ENCODE peak calls at places on chromosomes 16 and 17, in four cellular contexts. One of them, this sample, is unnamed.

GRCh38 chr16:10122026-10122425 is 60.2 kb downstream of the GRIN2A start:
- DNase-seq in esophagus muscularis mucosa: no peak
- DNase-seq in A549: no peak
- DNase-seq in adrenal gland: no peak
- DNase-seq in this sample: no peak

GRCh38 chr17:48555616-48556533 is 11.0 kb upstream of the HOXB2 start:
- DNase-seq in A549: peak
- DNase-seq in esophagus muscularis mucosa: no peak
- DNase-seq in adrenal gland: no peak
- DNase-seq in this sample: no peak

GRCh38 chr17:76077582-76078110 is 1.3 kb upstream of the ZACN start:
- DNase-seq in A549: no peak
- DNase-seq in adrenal gland: no peak
- DNase-seq in esophagus muscularis mucosa: no peak
- DNase-seq in this sample: no peak

GRCh38 chr17:38912221-38912813 is 13.1 kb upstream of the LASP1NB start:
- DNase-seq in esophagus muscularis mucosa: no peak
- DNase-seq in A549: no peak
- DNase-seq in adrenal gland: peak
- DNase-seq in this sample: peak

GRCh38 chr17:1123397-1124237 is 56.2 kb downstream of the ABR start:
- DNase-seq in esophagus muscularis mucosa: no peak
- DNase-seq in A549: no peak
- DNase-seq in adrenal gland: no peak
- DNase-seq in this sample: no peak

GRCh38 chr16:49312389-49312990 is 30.9 kb upstream of the CBLN1 start:
- DNase-seq in A549: no peak
- DNase-seq in adrenal gland: no peak
- DNase-seq in esophagus muscularis mucosa: no peak
- DNase-seq in this sample: no peak

GRCh38 chr17:67044016-67044772 is at the start of gene CACNG1:
- DNase-seq in esophagus muscularis mucosa: no peak
- DNase-seq in adrenal gland: peak
- DNase-seq in A549: no peak
- DNase-seq in this sample: no peak

GRCh38 chr17:9824094-9824493 is 1.6 kb upstream of the GLP2R start:
- DNase-seq in esophagus muscularis mucosa: no peak
- DNase-seq in A549: peak
- DNase-seq in adrenal gland: no peak
- DNase-seq in this sample: no peak

GRCh38 chr17:63848834-63849689 is 6.6 kb upstream of the SMARCD2 start:
- DNase-seq in A549: peak
- DNase-seq in esophagus muscularis mucosa: peak
- DNase-seq in adrenal gland: peak
- DNase-seq in this sample: peak

GRCh38 chr16:28042856-28043255 is 20.7 kb downstream of the GSG1L start:
- DNase-seq in esophagus muscularis mucosa: no peak
- DNase-seq in adrenal gland: no peak
- DNase-seq in A549: no peak
- DNase-seq in this sample: no peak

GRCh38 chr17:31068291-31068690 is 26.5 kb upstream of the NF1 start:
- DNase-seq in adrenal gland: no peak
- DNase-seq in A549: peak
- DNase-seq in esophagus muscularis mucosa: no peak
- DNase-seq in this sample: no peak

GRCh38 chr17:51076821-51077220 is 43.8 kb downstream of the SPAG9 start:
- DNase-seq in adrenal gland: no peak
- DNase-seq in A549: no peak
- DNase-seq in esophagus muscularis mucosa: no peak
- DNase-seq in this sample: no peak

GRCh38 chr17:614637-615546 is 99.7 kb downstream of the VPS53 start:
- DNase-seq in esophagus muscularis mucosa: no peak
- DNase-seq in A549: no peak
- DNase-seq in adrenal gland: peak
- DNase-seq in this sample: no peak

GRCh38 chr16:87666919-87667318 is 64.6 kb downstream of the JPH3 start:
- DNase-seq in adrenal gland: no peak
- DNase-seq in A549: no peak
- DNase-seq in esophagus muscularis mucosa: no peak
- DNase-seq in this sample: no peak

GRCh38 chr17:65550075-65550635 is 11.3 kb downstream of the AXIN2 start:
- DNase-seq in adrenal gland: no peak
- DNase-seq in esophagus muscularis mucosa: no peak
- DNase-seq in A549: no peak
- DNase-seq in this sample: no peak

GRCh38 chr16:85514601-85515318 is 98.4 kb upstream of the GSE1 start:
- DNase-seq in esophagus muscularis mucosa: no peak
- DNase-seq in A549: peak
- DNase-seq in adrenal gland: peak
- DNase-seq in this sample: peak

GRCh38 chr17:396788-397187 is 44.2 kb upstream of the RPH3AL start:
- DNase-seq in adrenal gland: no peak
- DNase-seq in esophagus muscularis mucosa: no peak
- DNase-seq in A549: no peak
- DNase-seq in this sample: no peak

GRCh38 chr17:35448214-35448898 is at the start of gene SLFN13:
- DNase-seq in adrenal gland: peak
- DNase-seq in esophagus muscularis mucosa: no peak
- DNase-seq in A549: peak
- DNase-seq in this sample: peak

GRCh38 chr17:2435181-2435741 is 34.4 kb upstream of the MNT start:
- DNase-seq in esophagus muscularis mucosa: no peak
- DNase-seq in A549: no peak
- DNase-seq in adrenal gland: no peak
- DNase-seq in this sample: no peak

GRCh38 chr16:72291531-72291981 is 119.6 kb upstream of the PMFBP1 start:
- DNase-seq in adrenal gland: peak
- DNase-seq in A549: peak
- DNase-seq in esophagus muscularis mucosa: no peak
- DNase-seq in this sample: no peak

GRCh38 chr17:628507-628941 is 86.1 kb downstream of the VPS53 start:
- DNase-seq in adrenal gland: no peak
- DNase-seq in esophagus muscularis mucosa: no peak
- DNase-seq in A549: no peak
- DNase-seq in this sample: no peak

GRCh38 chr17:75087558-75088453 is at the start of gene SLC16A5:
- DNase-seq in A549: peak
- DNase-seq in adrenal gland: peak
- DNase-seq in esophagus muscularis mucosa: peak
- DNase-seq in this sample: peak

GRCh38 chr16:28069921-28070794 is 6.6 kb upstream of the GSG1L start:
- DNase-seq in adrenal gland: no peak
- DNase-seq in esophagus muscularis mucosa: no peak
- DNase-seq in A549: no peak
- DNase-seq in this sample: no peak

GRCh38 chr17:48160177-48160967 is 52.8 kb downstream of the SNX11 start:
- DNase-seq in adrenal gland: no peak
- DNase-seq in A549: no peak
- DNase-seq in esophagus muscularis mucosa: no peak
- DNase-seq in this sample: no peak

GRCh38 chr16:85151603-85152413 is 39.5 kb upstream of the CIBAR2 start:
- DNase-seq in adrenal gland: peak
- DNase-seq in A549: no peak
- DNase-seq in esophagus muscularis mucosa: peak
- DNase-seq in this sample: peak

GRCh38 chr16:87320510-87321227 is 3.5 kb upstream of the C16orf95 start:
- DNase-seq in adrenal gland: no peak
- DNase-seq in esophagus muscularis mucosa: no peak
- DNase-seq in A549: no peak
- DNase-seq in this sample: no peak

GRCh38 chr16:85652431-85653221 is 36.1 kb downstream of the GINS2 start:
- DNase-seq in A549: peak
- DNase-seq in esophagus muscularis mucosa: peak
- DNase-seq in adrenal gland: peak
- DNase-seq in this sample: no peak

GRCh38 chr17:34756670-34757021 is 177.3 kb downstream of the TMEM132E start:
- DNase-seq in A549: no peak
- DNase-seq in esophagus muscularis mucosa: no peak
- DNase-seq in adrenal gland: peak
- DNase-seq in this sample: peak

GRCh38 chr16:87350681-87351319 is 32.8 kb downstream of the FBXO31 start:
- DNase-seq in adrenal gland: peak
- DNase-seq in esophagus muscularis mucosa: no peak
- DNase-seq in A549: no peak
- DNase-seq in this sample: no peak

GRCh38 chr16:1972490-1972877 is 631 bp downstream of the TBL3 start:
- DNase-seq in A549: no peak
- DNase-seq in adrenal gland: no peak
- DNase-seq in esophagus muscularis mucosa: no peak
- DNase-seq in this sample: no peak

GRCh38 chr16:27498916-27499658 is 50.6 kb downstream of the GTF3C1 start:
- DNase-seq in A549: no peak
- DNase-seq in esophagus muscularis mucosa: no peak
- DNase-seq in adrenal gland: no peak
- DNase-seq in this sample: no peak

GRCh38 chr17:725746-726145 is 6.7 kb upstream of the TLCD3A start:
- DNase-seq in adrenal gland: no peak
- DNase-seq in esophagus muscularis mucosa: no peak
- DNase-seq in A549: no peak
- DNase-seq in this sample: no peak

DNA sequence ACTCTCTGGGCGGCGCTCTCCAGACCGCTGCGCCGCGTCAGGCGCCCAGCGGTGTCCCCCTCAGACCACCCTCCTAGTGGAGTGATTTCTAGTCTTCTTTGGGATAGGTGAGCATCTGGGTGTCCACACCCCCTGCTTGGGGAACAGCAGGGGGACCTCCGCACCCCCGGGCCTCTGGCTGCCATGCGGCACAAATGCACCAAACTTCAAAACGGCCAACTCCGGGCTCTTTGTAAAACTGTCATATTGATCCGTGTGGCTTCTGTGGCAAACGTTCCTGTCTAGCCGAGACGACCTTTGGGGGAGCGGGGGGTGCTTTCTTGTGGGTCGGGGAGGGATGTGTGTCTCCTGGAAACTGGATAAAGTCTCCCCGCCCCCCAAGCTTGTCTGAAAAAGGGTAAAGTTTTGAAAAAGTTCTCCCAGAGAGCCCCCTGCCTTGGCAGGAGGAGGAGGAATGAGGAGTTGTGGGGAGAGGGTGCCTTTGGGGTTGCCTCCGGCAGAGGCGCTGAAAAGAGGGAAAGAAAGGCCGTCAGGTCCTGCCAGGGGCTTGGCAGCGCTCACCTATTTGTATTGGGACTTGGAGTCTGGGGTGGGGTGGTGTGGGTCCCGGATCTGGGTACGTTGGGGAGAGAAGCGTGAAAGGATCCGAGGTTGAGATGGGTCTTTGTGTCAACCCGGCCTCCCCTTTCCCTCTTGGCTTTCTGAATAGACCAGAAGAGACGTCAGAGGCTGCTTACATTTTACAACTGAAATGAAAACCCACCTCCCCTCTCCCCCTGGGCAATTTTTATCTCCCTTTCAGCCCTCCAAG is 2.2 kb upstream of the CHD3 start:
- DNase-seq in adrenal gland: peak
- DNase-seq in A549: peak
- DNase-seq in esophagus muscularis mucosa: no peak
- DNase-seq in this sample: no peak
- TF ChIP-seq CTCF in adrenal gland: no peak
- TF ChIP-seq CTCF in A549: no peak
- TF ChIP-seq CTCF in esophagus muscularis mucosa: no peak
- TF ChIP-seq CTCF in this sample: no peak

DNA sequence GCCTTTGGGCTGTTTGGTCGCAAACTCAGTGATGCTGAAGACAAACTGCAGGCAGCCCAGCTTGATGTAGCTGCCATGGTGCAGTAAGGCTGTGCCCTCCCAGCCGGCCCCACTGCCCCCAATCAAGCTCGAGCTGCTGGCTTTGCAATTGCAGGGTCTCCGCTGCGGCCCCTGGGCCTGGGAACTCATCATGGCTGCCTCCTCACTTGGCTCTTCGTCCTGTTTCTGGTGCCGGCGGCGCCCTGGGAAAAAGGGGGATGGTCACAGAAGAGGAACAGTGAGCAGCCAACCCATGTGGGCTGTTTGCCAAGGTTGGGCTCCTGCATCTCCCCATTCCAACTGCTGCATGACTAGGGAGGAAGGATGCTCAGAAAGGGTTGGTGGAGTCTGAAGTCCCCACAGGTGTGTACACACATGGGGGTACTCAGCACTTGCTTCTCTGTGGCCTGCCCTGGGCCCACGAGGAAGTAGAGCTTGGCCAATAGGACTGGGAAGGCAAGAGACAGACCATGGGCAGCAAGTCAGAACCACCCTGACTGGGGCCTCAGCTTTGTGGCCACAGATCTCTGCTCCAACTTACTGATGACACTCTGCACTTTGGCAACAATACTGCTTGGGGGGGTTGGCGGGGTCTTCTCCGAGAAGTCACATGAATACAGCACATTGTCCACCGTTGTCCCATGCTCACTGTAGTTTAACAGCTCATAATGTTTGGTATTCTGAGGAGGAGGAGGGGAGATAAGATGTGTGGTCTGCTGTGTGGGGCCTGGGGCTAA is 3.6 kb upstream of the DHRS13 start:
- DNase-seq in adrenal gland: no peak
- DNase-seq in A549: no peak
- DNase-seq in esophagus muscularis mucosa: no peak
- DNase-seq in this sample: no peak
- TF ChIP-seq POLR2A in adrenal gland: no peak
- TF ChIP-seq POLR2A in A549: no peak
- TF ChIP-seq POLR2A in esophagus muscularis mucosa: no peak
- TF ChIP-seq POLR2A in this sample: no peak

DNA sequence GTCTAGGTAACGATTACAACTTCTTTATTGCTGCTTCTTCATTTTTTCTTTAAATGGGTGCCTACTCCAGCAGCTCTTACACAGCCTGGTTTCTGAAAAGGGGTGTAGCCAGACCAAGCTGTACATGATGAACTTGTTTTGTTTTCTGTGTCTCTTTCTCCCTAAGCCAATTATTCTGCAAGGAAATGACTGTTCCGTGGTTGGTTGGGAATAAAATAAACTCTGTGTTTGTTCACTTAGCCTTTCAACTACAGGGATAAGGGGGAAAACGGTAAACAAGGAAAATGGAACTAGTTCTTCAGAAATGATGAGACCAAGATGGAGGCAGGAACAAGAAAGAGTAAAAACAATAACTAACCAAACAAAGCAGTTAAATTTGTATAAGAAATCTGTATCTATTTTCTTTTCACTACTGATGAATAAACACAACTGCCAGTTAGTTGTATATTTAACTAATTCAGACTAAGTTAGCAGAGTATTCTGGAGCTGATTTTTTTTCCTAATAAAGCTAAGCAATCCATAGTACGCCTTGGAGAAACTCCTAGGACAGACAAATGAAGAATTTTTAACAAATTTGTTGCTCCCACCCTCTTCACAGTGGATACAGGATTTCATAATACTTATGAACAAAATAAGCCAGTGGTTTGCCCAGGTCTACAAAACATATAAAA is at the start of gene ABCA6:
- DNase-seq in A549: no peak
- DNase-seq in esophagus muscularis mucosa: no peak
- DNase-seq in adrenal gland: no peak
- DNase-seq in this sample: peak
- H3K4me3 ChIP-seq in A549: no peak
- H3K4me3 ChIP-seq in esophagus muscularis mucosa: peak
- H3K4me3 ChIP-seq in adrenal gland: peak
- H3K4me3 ChIP-seq in this sample: no peak

GRCh38 chr16:29811170-29811895 is 660 bp upstream of the PRRT2 start:
- DNase-seq in A549: peak
- DNase-seq in adrenal gland: peak
- DNase-seq in esophagus muscularis mucosa: peak
- DNase-seq in this sample: peak
- TF ChIP-seq CTCF in A549: no peak
- TF ChIP-seq CTCF in adrenal gland: no peak
- TF ChIP-seq CTCF in esophagus muscularis mucosa: no peak
- TF ChIP-seq CTCF in this sample: no peak

GRCh38 chr17:32265192-32265895 is at the start of gene RHBDL3:
- DNase-seq in A549: no peak
- DNase-seq in esophagus muscularis mucosa: no peak
- DNase-seq in adrenal gland: no peak
- DNase-seq in this sample: no peak
- TF ChIP-seq POLR2A in A549: no peak
- TF ChIP-seq POLR2A in esophagus muscularis mucosa: no peak
- TF ChIP-seq POLR2A in adrenal gland: no peak
- TF ChIP-seq POLR2A in this sample: no peak

This sample was measured in lower leg skin.